ENCODE peak calls at places on chromosome 6, in five cellular contexts. J is naive thymus-derived CD8-positive, alpha-beta T cell; V is activated CD4-positive, alpha-beta T cell treated with anti-CD3 and anti-CD28 coated beads, Interleukin-2, amount 10 ng/mL, durations not matched to agents 7 days and 5 days; Y is T-cell; Q is NCI-H460. T is an unnamed sample.

GRCh38 chr6:53101006-53101405 is 35.8 kb downstream of the FBXO9 start:
- DNase-seq in J (no peak), V (no peak), Y (no peak), Q (no peak), T (no peak)

GRCh38 chr6:89022747-89023289 is 57.7 kb upstream of the PNRC1 start:
- DNase-seq in J (no peak), V (no peak), Y (no peak), Q (no peak), T (no peak)

GRCh38 chr6:108168501-108168979 is 2.7 kb downstream of the NR2E1 start:
- DNase-seq in J (no peak), V (no peak), Y (no peak), Q (no peak), T (no peak)

GRCh38 chr6:33080127-33081089 is 4.6 kb downstream of the HLA-DPB1 start:
- DNase-seq in J (no peak), V (no peak), Y (no peak), Q (no peak), T (no peak)

GRCh38 chr6:160278786-160279310 is 20.2 kb upstream of the SLC22A2 start:
- DNase-seq in J (no peak), V (no peak), Y (no peak), Q (no peak), T (no peak)

GRCh38 chr6:130843575-130844320 is 16.5 kb downstream of the SMLR1 start:
- DNase-seq in J (no peak), V (peak; percentile 45), Y (no peak), Q (peak; percentile 52), T (no peak)

GRCh38 chr6:158783851-158784250 is 35.3 kb downstream of the EZR start:
- DNase-seq in J (no peak), V (no peak), Y (no peak), Q (no peak), T (no peak)

GRCh38 chr6:87575423-87575822 is 14.4 kb downstream of the RARS2 start:
- DNase-seq in J (no peak), V (no peak), Y (no peak), Q (no peak), T (no peak)

GRCh38 chr6:118705799-118706481 is 54.5 kb upstream of the CEP85L start:
- DNase-seq in J (no peak), V (peak; percentile 32), Y (no peak), Q (no peak), T (peak; percentile 9)

GRCh38 chr6:112338310-112338709 is 8.8 kb upstream of the RFPL4B start:
- DNase-seq in J (no peak), V (no peak), Y (no peak), Q (no peak), T (no peak)

GRCh38 chr6:10314163-10314955 is 100.5 kb downstream of the TFAP2A start:
- DNase-seq in J (no peak), V (no peak), Y (no peak), Q (no peak), T (no peak)

GRCh38 chr6:136095961-136096360 is 154.2 kb downstream of the MTFR2 start:
- DNase-seq in J (no peak), V (no peak), Y (no peak), Q (no peak), T (no peak)

GRCh38 chr6:12587096-12587495 is 129.5 kb upstream of the PHACTR1 start:
- DNase-seq in J (no peak), V (no peak), Y (no peak), Q (no peak), T (no peak)

GRCh38 chr6:117550618-117551242 is 51.6 kb downstream of the GOPC start:
- DNase-seq in J (no peak), V (no peak), Y (no peak), Q (no peak), T (no peak)

GRCh38 chr6:37474316-37474715 is 25.4 kb downstream of the CCDC167 start:
- DNase-seq in J (no peak), V (no peak), Y (no peak), Q (no peak), T (no peak)

GRCh38 chr6:110140650-110141049 is 38.8 kb downstream of the WASF1 start:
- DNase-seq in J (no peak), V (no peak), Y (no peak), Q (peak; percentile 55), T (no peak)